ENCODE peak calls at places on chromosome 18, in ten cellular contexts. H is stomach, V is esophagus squamous epithelium, R is sigmoid colon, E is heart left ventricle, F is spleen, P is transverse colon, G is K562, D is vagina, Y is IMR-90. N is an unnamed sample. For H3K36me3, the result is how much of the 10 kb centered on the place peaks cover.

GRCh38 chr18:3827236-3827635 is 377.3 kb downstream of the TGIF1 start:
- DNase-seq in H (no peak), V (no peak), R (no peak), E (no peak), F (no peak), P (no peak), G (no peak), D (no peak), Y (no peak), N (no peak)

GRCh38 chr18:48227206-48227605 is 182.0 kb downstream of the ZBTB7C start:
- DNase-seq in H (no peak), V (no peak), R (no peak), E (no peak), F (no peak), P (no peak), G (no peak), D (no peak), Y (no peak), N (no peak)

GRCh38 chr18:46385124-46385523 is 271.9 kb downstream of the LOXHD1 start:
- DNase-seq in H (no peak), V (no peak), R (no peak), E (no peak), F (no peak), P (no peak), G (no peak), D (no peak), Y (no peak), N (no peak)

GRCh38 chr18:33918571-33918970 is 306.1 kb downstream of the NOL4 start:
- DNase-seq in H (no peak), V (no peak), R (no peak), E (no peak), F (no peak), P (no peak), G (no peak), D (no peak), Y (no peak), N (no peak)

GRCh38 chr18:42976869-42977268 is 138.6 kb downstream of the RIT2 start:
- DNase-seq in H (no peak), V (no peak), R (no peak), E (no peak), F (no peak), P (no peak), G (no peak), D (no peak), Y (no peak), N (no peak)

GRCh38 chr18:37544713-37545112 is 20.9 kb downstream of the CELF4 start:
- DNase-seq in H (no peak), V (no peak), R (no peak), E (no peak), F (no peak), P (no peak), G (no peak), D (no peak), Y (no peak), N (no peak)

GRCh38 chr18:36143391-36143790 is 13.7 kb downstream of the ELP2 start:
- DNase-seq in H (no peak), V (no peak), R (no peak), E (no peak), F (no peak), P (no peak), G (no peak), D (no peak), Y (no peak), N (no peak)

GRCh38 chr18:26468931-26469340 is 79.4 kb downstream of the KCTD1 start:
- DNase-seq in H (no peak), V (no peak), R (no peak), E (no peak), F (no peak), P (peak), G (peak), D (no peak), Y (no peak), N (no peak)

GRCh38 chr18:8052237-8052701 is 485.2 kb downstream of the PTPRM start:
- DNase-seq in H (no peak), V (no peak), R (no peak), E (no peak), F (no peak), P (no peak), G (no peak), D (no peak), Y (peak), N (no peak)

DNA sequence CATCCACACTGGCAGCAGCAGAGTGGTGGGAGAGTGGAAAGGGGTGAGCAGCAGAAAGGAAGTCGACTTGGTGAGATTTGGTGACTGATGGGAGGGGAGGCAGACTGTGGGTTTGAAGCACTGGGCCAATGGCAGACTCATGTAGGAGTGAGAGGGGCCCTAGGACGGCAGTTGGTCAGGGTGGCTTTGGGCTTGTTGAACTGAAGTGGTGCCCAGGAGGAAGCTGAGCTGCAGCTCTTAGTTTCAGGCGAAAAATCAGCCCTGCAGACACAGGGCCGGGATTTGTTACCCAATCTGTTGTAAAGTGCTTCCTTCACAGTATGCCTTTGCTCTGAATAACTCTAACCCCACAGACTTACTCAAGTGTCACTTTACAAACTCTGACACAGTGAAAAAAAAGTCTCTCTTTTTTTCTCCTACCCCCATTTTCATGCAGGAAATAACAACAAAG is 226.7 kb downstream of the VAPA start:
- DNase-seq in H (no peak), V (no peak), R (no peak), E (no peak), F (no peak), P (no peak), G (no peak), D (peak), Y (peak), N (no peak)
- H3K27ac ChIP-seq in H (peak), V (no peak), R (no peak), E (no peak), F (no peak), P (no peak), G (no peak), D (peak), Y (peak), N (no peak)

GRCh38 chr18:1018211-1018651 is 113.6 kb downstream of the ADCYAP1 start:
- DNase-seq in H (no peak), V (no peak), R (no peak), E (no peak), F (no peak), P (no peak), G (no peak), D (no peak), Y (peak), N (no peak)
- H3K36me3 ChIP-seq in H (under half), V (under half), R (under half), E (under half), F (under half), P (under half), G (under half), D (under half), Y (under half), N (under half)

GRCh38 chr18:32469691-32470131 is 971 bp downstream of the GAREM1 start:
- DNase-seq in H (no peak), V (no peak), R (no peak), E (no peak), F (no peak), P (no peak), G (no peak), D (no peak), Y (peak), N (no peak)

GRCh38 chr18:32469190-32469611 is 1.5 kb downstream of the GAREM1 start:
- DNase-seq in H (peak), V (no peak), R (peak), E (peak), F (no peak), P (peak), G (no peak), D (no peak), Y (peak), N (no peak)

GRCh38 chr18:32470136-32470712 is 458 bp downstream of the GAREM1 start:
- DNase-seq in H (peak), V (no peak), R (peak), E (peak), F (peak), P (peak), G (no peak), D (no peak), Y (peak), N (no peak)

GRCh38 chr18:32472841-32473240 is 2.2 kb upstream of the GAREM1 start:
- DNase-seq in H (no peak), V (no peak), R (no peak), E (no peak), F (no peak), P (no peak), G (no peak), D (no peak), Y (no peak), N (no peak)

GRCh38 chr18:32470713-32471633 is at the start of gene GAREM1:
- DNase-seq in H (peak), V (peak), R (peak), E (peak), F (peak), P (peak), G (peak), D (no peak), Y (peak), N (peak)
- TF ChIP-seq POLR2A in H (no peak), V (peak), R (peak), E (peak), F (no peak), P (peak), G (no peak), D (no peak), Y (peak), N (peak)

DNA sequence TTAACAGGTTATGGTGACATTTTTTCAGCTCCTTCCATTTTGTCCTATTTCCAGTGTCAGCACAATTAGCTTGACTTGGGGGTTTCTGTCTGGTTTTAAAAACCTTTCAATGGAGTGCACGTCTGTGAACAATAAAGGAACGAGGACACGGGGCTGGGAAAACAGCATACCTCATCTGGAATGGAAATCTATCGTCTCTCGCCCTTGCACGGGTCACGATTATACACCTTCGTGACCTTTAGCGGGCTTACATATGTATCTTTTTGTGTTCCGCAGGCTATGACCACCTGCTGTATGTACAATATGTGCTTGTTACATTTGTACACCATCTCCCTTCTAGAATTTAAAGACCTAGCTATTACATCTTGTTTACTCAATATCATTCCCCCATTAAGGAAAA is 2.3 kb upstream of the ZNF532 start:
- DNase-seq in H (no peak), V (no peak), R (peak), E (no peak), F (no peak), P (no peak), G (no peak), D (no peak), Y (no peak), N (peak)
- H3K27ac ChIP-seq in H (peak), V (peak), R (peak), E (peak), F (peak), P (peak), G (no peak), D (peak), Y (peak), N (peak)

GRCh38 chr18:9120796-9121195 is 15.8 kb upstream of the ANKRD12 start:
- DNase-seq in H (no peak), V (no peak), R (no peak), E (no peak), F (no peak), P (no peak), G (no peak), D (no peak), Y (no peak), N (no peak)
- H3K36me3 ChIP-seq in H (under half), V (half or more), R (under half), E (under half), F (under half), P (under half), G (half or more), D (under half), Y (under half), N (under half)